ENCODE peak calls at places on chromosomes 16 and 17, in six cellular contexts. C is heart left ventricle, H is left ventricle myocardium inferior, R is neural progenitor cell, M is tibial nerve, O is GM23338. G is an unnamed sample.
A peak's percentile ranks its signal among the peaks of the same experiment; 100 is the strongest.

GRCh38 chr17:67482784-67483183 is 105.7 kb downstream of the PITPNC1 start:
- DNase-seq in R (no peak), H (no peak), M (no peak), O (no peak), C (no peak), G (no peak)

GRCh38 chr17:78512976-78513375 is 64.2 kb downstream of the DNAH17 start:
- DNase-seq in M (no peak), O (no peak), R (no peak), H (no peak), C (no peak), G (no peak)

GRCh38 chr16:35795361-35796029 is 2336.1 kb downstream of the TP53TG3F start:
- DNase-seq in O (no peak), C (no peak), H (no peak), R (no peak), M (no peak), G (no peak)

GRCh38 chr17:17682737-17683675 is 1.7 kb downstream of the RAI1 start:
- DNase-seq in H (peak; percentile 77), M (peak; percentile 64), C (peak; percentile 79), R (peak; percentile 82), O (peak; percentile 75), G (peak; percentile 55)

GRCh38 chr16:79312502-79312901 is 288.0 kb downstream of the MAF start:
- DNase-seq in H (no peak), M (no peak), O (no peak), R (no peak), C (no peak), G (no peak)

GRCh38 chr17:81486174-81486810 is 26.3 kb downstream of the ACTG1 start:
- DNase-seq in R (no peak), C (no peak), O (no peak), M (no peak), H (no peak), G (no peak)

GRCh38 chr17:44123356-44124117 is at the start of gene HDAC5:
- DNase-seq in M (peak; percentile 98), C (peak; percentile 98), O (peak; percentile 97), R (peak; percentile 97), H (peak; percentile 96), G (peak; percentile 85)

GRCh38 chr17:7425756-7426155 is 340 bp downstream of the SPEM2 start:
- DNase-seq in O (no peak), M (no peak), H (no peak), C (no peak), R (no peak), G (no peak)

GRCh38 chr17:81863833-81864768 is 3.8 kb upstream of the P4HB start:
- DNase-seq in O (peak; percentile 58), H (no peak), M (no peak), C (no peak), R (no peak), G (no peak)

GRCh38 chr16:4679156-4679853 is 14.1 kb upstream of the NUDT16L1 start:
- DNase-seq in O (no peak), R (no peak), C (peak; percentile 71), M (no peak), H (peak; percentile 49), G (no peak)

GRCh38 chr17:57032343-57032742 is 52.7 kb upstream of the AKAP1 start:
- DNase-seq in M (no peak), O (no peak), H (peak; percentile 36), C (peak; percentile 68), R (peak; percentile 13), G (no peak)

GRCh38 chr16:19095699-19096098 is 18.1 kb upstream of the ITPRIPL2 start:
- DNase-seq in M (no peak), H (no peak), R (no peak), C (no peak), O (peak; percentile 57), G (peak; percentile 61)

GRCh38 chr17:77634710-77635109 is 323.8 kb upstream of the TNRC6C start:
- DNase-seq in C (no peak), H (no peak), M (no peak), O (no peak), R (peak; percentile 33), G (no peak)

GRCh38 chr17:81074440-81074839 is 39.5 kb downstream of the BAIAP2 start:
- DNase-seq in R (no peak), C (no peak), H (no peak), O (no peak), M (no peak), G (no peak)

GRCh38 chr16:71927383-71927782 is 32.1 kb downstream of the IST1 start:
- DNase-seq in C (peak; percentile 71), H (peak; percentile 45), O (no peak), M (peak; percentile 40), R (no peak), G (peak; percentile 89)

GRCh38 chr16:1430214-1430758 is 592 bp upstream of the PERCC1 start:
- DNase-seq in C (no peak), O (no peak), R (no peak), H (no peak), M (no peak), G (no peak)

GRCh38 chr17:48258317-48258716 is 150.8 kb downstream of the SNX11 start:
- DNase-seq in O (no peak), R (no peak), H (no peak), M (no peak), C (no peak), G (no peak)

GRCh38 chr17:48262982-48263586 is 155.5 kb downstream of the SNX11 start:
- DNase-seq in R (no peak), C (no peak), O (no peak), H (no peak), M (no peak), G (no peak)

GRCh38 chr17:48259710-48260291 is 152.2 kb downstream of the SNX11 start:
- DNase-seq in H (no peak), R (peak; percentile 38), C (no peak), O (peak; percentile 79), M (no peak), G (peak; percentile 30)

DNA sequence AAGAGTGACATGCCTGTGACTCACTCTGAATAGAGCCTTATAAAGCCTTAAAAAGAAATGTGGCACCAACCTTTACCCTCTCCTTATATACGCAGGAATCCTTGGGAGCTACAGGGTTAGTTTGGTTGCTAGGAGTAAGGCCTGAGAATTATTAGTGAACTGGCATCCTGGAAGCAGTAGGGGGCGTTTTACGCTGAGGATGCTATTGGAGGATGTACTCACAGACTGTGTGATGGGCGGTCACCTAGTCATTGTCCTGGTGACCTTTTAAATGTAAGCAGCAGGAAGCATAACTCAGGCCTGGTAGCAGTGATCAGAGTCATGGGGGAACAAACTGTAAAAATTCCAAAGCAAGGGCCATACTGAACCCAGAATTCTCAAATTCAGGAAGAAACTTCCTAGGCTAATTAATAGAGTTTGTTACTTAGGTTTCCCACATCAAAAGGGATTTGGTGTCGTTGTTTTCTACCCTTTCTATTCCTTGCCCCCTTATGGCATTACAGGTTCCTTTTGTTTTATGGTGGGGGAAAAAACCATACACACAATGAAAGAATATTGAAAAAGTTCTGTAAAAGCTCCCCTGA is 153.8 kb downstream of the SNX11 start:
- DNase-seq in M (no peak), H (no peak), O (peak; percentile 92), R (peak; percentile 72), C (peak; percentile 25), G (no peak)
- TF ChIP-seq CTCF in M (no peak), H (peak; percentile 46), O (peak; percentile 84), R (peak; percentile 72), C (no peak), G (peak; percentile 56)

GRCh38 chr17:49992933-49993422 is 2.0 kb downstream of the DLX3 start:
- DNase-seq in M (no peak), R (peak; percentile 1), C (no peak), O (no peak), H (no peak), G (no peak)
- H3K4me1 ChIP-seq in M (no peaks in the 10 kb centered on the region), R (peaks cover 19% of the 10 kb centered on the region), C (peaks cover 23% of the 10 kb centered on the region), O (peaks cover 14% of the 10 kb centered on the region), H (peaks cover 34% of the 10 kb centered on the region), G (no peaks in the 10 kb centered on the region)

GRCh38 chr16:89067677-89068076 is 26.0 kb upstream of the ACSF3 start:
- DNase-seq in O (no peak), R (no peak), M (no peak), H (no peak), C (no peak), G (no peak)
- H3K27ac ChIP-seq in O (no peak overlapping the region), R (no peak overlapping the region), M (no peak overlapping the region), H (no peak overlapping the region), C (no peak overlapping the region), G (no peak overlapping the region)

DNA sequence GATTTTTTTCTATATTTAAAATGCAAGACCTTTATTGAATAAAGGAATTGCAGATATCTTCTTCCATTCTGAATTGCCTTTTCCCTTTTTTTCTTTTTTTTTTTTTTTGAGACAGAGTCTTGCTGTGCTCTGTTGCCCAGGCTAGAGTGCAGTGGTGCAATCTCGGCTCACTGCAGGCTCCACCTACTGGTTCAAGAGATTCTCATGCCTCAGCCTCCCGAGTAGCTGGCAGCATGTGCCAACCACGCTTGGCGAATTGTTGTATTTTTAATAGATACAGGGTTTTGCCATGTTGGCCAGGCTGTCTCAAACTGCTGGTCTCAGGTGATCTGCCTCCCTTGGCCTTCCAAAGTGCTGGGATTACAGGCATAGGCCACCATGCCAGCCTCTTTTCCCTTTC is 151.5 kb downstream of the CEP112 start:
- DNase-seq in O (peak; percentile 23), C (no peak), R (peak; percentile 3), H (no peak), M (no peak), G (no peak)
- TF ChIP-seq CTCF in O (peak; percentile 51), C (no peak), R (peak; percentile 39), H (peak; percentile 15), M (no peak), G (no peak)

GRCh38 chr17:74380086-74380958 is 13.0 kb downstream of the GPR142 start:
- DNase-seq in H (no peak), O (peak; percentile 55), M (no peak), C (no peak), R (peak; percentile 37), G (peak; percentile 76)
- H3K4me1 ChIP-seq in H (peaks cover 21% of the 10 kb centered on the region), O (peaks cover 18% of the 10 kb centered on the region), M (no peaks in the 10 kb centered on the region), C (peaks cover 9% of the 10 kb centered on the region), R (peaks cover 14% of the 10 kb centered on the region), G (peaks cover 9% of the 10 kb centered on the region)

GRCh38 chr17:12958786-12959185 is 59.0 kb downstream of the ELAC2 start:
- DNase-seq in M (no peak), H (no peak), O (no peak), C (no peak), R (no peak), G (no peak)
- H3K27ac ChIP-seq in M (no peak overlapping the region), H (no peak overlapping the region), O (no peak overlapping the region), C (no peak overlapping the region), R (no peak overlapping the region), G (no peak overlapping the region)

GRCh38 chr16:66925322-66925840 is at the start of gene RRAD:
- DNase-seq in H (peak; percentile 68), M (no peak), C (peak; percentile 89), R (peak; percentile 54), O (peak; percentile 50), G (no peak)
- TF ChIP-seq CTCF in H (no peak), M (no peak), C (no peak), R (no peak), O (no peak), G (no peak)

DNA sequence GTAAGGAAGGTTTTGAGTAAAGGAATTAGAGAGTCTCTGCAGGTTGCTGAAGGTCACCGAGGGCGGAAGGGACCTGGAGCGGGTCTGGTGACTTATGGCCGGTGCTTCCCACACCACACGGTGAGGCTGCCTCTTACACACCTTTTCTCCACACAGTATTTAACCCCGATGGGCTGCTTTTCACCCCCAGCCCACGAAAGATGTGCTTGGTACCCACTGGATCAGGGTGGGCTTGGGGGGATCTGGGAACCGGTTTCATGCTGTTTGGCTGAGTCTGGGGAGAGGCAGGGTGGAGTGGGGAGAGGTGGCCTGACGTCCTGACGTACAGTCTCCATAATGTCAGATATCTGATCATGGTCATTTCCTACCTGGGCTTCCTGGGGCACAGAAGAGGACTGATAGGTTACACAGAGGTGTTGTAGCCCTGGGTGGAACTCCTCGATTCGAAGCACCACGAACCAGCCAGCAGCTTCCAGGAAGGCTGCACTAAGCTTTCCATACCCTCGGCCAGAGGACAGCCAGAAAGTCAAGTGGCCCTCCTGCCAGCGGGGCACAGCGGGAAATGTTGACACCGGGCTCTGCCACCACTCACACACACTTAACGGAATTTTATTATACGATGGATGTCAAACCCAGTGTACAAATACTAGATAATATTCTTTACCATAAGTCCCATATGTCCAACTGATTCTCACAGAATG is 34.0 kb downstream of the OR1D5 start:
- DNase-seq in C (peak; percentile 88), H (peak; percentile 72), O (no peak), R (no peak), M (no peak), G (no peak)
- H3K4me1 ChIP-seq in C (peaks cover 11% of the 10 kb centered on the region), H (peaks cover 57% of the 10 kb centered on the region), O (no peaks in the 10 kb centered on the region), R (peaks cover 8% of the 10 kb centered on the region), M (no peaks in the 10 kb centered on the region), G (peaks cover 13% of the 10 kb centered on the region)

G was measured in foreskin keratinocyte.